ENCODE peak calls at places on chromosome 13, in ten cellular contexts. F is progenitor cell of endocrine pancreas; P is breast epithelium; J is NAMALWA; O is stimulated activated CD8-positive, alpha-beta memory T cell treated with anti-CD3 and anti-CD28 coated beads, Interleukin-12 subunit alpha, Interleukin-12 subunit beta, amount 100 ng/mL, for 4 hours; Q is nephron progenitor cell; Y is amygdala; U is activated effector memory CD4-positive, alpha-beta T cell treated with anti-CD3 and anti-CD28 coated beads, Interleukin-2, amount 50 U/mL, for 16 hours; E is stimulated activated CD4-positive, alpha-beta T cell treated with anti-CD3 and anti-CD28 coated beads, Interleukin-4, amount 100 ng/mL, for 24 hours; N is thoracic aorta. X is an unnamed sample.

GRCh38 chr13:72565893-72566292 is 161.5 kb downstream of the MZT1 start:
- DNase-seq in Q (peak), F (no peak), Y (no peak), N (no peak), J (peak), P (no peak), E (no peak), U (no peak), O (no peak), X (no peak)

GRCh38 chr13:25752957-25753540 is 298.8 kb downstream of the SHISA2 start:
- DNase-seq in P (no peak), E (no peak), F (no peak), N (peak), O (no peak), J (no peak), U (no peak), Y (no peak), Q (no peak), X (no peak)

GRCh38 chr13:24905242-24905641 is 141.3 kb downstream of the RNF17 start:
- DNase-seq in F (no peak), N (no peak), Q (no peak), E (no peak), U (no peak), O (no peak), J (no peak), Y (no peak), P (no peak), X (no peak)

GRCh38 chr13:36870050-36870692 is 49.9 kb downstream of the SMAD9 start:
- DNase-seq in Y (no peak), N (no peak), F (no peak), P (no peak), E (no peak), Q (no peak), O (no peak), J (no peak), U (no peak), X (no peak)

GRCh38 chr13:50991624-50992610 is 82.3 kb downstream of the RNASEH2B start:
- DNase-seq in J (peak), P (no peak), F (no peak), U (no peak), N (no peak), O (no peak), E (no peak), Q (peak), Y (no peak), X (no peak)

GRCh38 chr13:43407023-43407581 is 379.7 kb downstream of the ENOX1 start:
- DNase-seq in J (no peak), Y (no peak), F (no peak), Q (no peak), E (no peak), O (no peak), U (no peak), N (no peak), P (no peak), X (no peak)

GRCh38 chr13:44574466-44574855 is 1.7 kb downstream of the TSC22D1 start:
- DNase-seq in O (no peak), Q (no peak), P (no peak), F (no peak), J (no peak), E (no peak), Y (no peak), N (no peak), U (no peak), X (no peak)

GRCh38 chr13:48093588-48093987 is 1.3 kb downstream of the MED4 start:
- DNase-seq in E (no peak), U (no peak), O (no peak), Q (no peak), P (no peak), F (no peak), Y (no peak), N (no peak), J (no peak), X (no peak)

GRCh38 chr13:112743451-112744305 is 53.8 kb downstream of the ATP11A start:
- DNase-seq in F (no peak), P (no peak), O (no peak), J (no peak), Q (no peak), E (no peak), N (no peak), U (peak), Y (no peak), X (no peak)

GRCh38 chr13:40677064-40677463 is 10.6 kb upstream of the FOXO1 start:
- DNase-seq in F (no peak), U (no peak), P (no peak), Q (no peak), O (no peak), E (no peak), J (no peak), N (no peak), Y (no peak), X (no peak)

GRCh38 chr13:109408596-109409382 is 377.6 kb downstream of the IRS2 start:
- DNase-seq in F (no peak), Q (no peak), Y (no peak), E (no peak), N (no peak), O (no peak), J (no peak), P (no peak), U (no peak), X (no peak)

GRCh38 chr13:85616275-85616674 is 182.9 kb downstream of the SLITRK6 start:
- DNase-seq in Y (no peak), U (no peak), F (no peak), P (no peak), Q (no peak), O (no peak), J (no peak), N (no peak), E (no peak), X (no peak)

GRCh38 chr13:48977973-48978372 is 2.3 kb downstream of the FNDC3A start:
- DNase-seq in O (no peak), J (peak), U (no peak), Q (no peak), E (no peak), F (no peak), P (no peak), Y (no peak), N (no peak), X (no peak)

GRCh38 chr13:23506821-23507210 is 63.4 kb upstream of the TNFRSF19 start:
- DNase-seq in F (no peak), P (no peak), Y (no peak), Q (peak), O (no peak), E (no peak), U (no peak), N (no peak), J (no peak), X (no peak)

GRCh38 chr13:103100795-103101194 is 34.6 kb upstream of the SLC10A2 start:
- DNase-seq in Q (no peak), E (no peak), O (no peak), P (no peak), Y (no peak), F (no peak), U (no peak), N (no peak), J (no peak), X (no peak)

X was measured in D721Med.